ENCODE peak calls at places on chromosomes 16 and 17, in six cellular contexts. One of them, this sample, is unnamed.

GRCh38 chr16:15466886-15467781 is 32.7 kb downstream of the BMERB1 start:
- DNase-seq in fibroblast of lung: peak; percentile 42
- DNase-seq in GM23338: no peak
- DNase-seq in naive thymus-derived CD4-positive, alpha-beta T cell: no peak
- DNase-seq in AG09309: no peak
- DNase-seq in NCI-H2081: no peak
- DNase-seq in this sample: no peak

GRCh38 chr16:9437115-9437514 is 345.7 kb downstream of the HAPSTR1 start:
- DNase-seq in fibroblast of lung: no peak
- DNase-seq in GM23338: peak; percentile 33
- DNase-seq in naive thymus-derived CD4-positive, alpha-beta T cell: no peak
- DNase-seq in AG09309: no peak
- DNase-seq in NCI-H2081: no peak
- DNase-seq in this sample: no peak

GRCh38 chr17:65287040-65287439 is 149.9 kb downstream of the RGS9 start:
- DNase-seq in fibroblast of lung: no peak
- DNase-seq in GM23338: no peak
- DNase-seq in naive thymus-derived CD4-positive, alpha-beta T cell: no peak
- DNase-seq in AG09309: no peak
- DNase-seq in NCI-H2081: no peak
- DNase-seq in this sample: no peak

GRCh38 chr17:41718287-41718645 is 6.1 kb downstream of the GAST start:
- DNase-seq in fibroblast of lung: no peak
- DNase-seq in GM23338: no peak
- DNase-seq in naive thymus-derived CD4-positive, alpha-beta T cell: no peak
- DNase-seq in AG09309: no peak
- DNase-seq in NCI-H2081: no peak
- DNase-seq in this sample: no peak

GRCh38 chr16:67428146-67428731 is 2.7 kb upstream of the HSD11B2 start:
- DNase-seq in fibroblast of lung: peak; percentile 60
- DNase-seq in GM23338: peak; percentile 94
- DNase-seq in naive thymus-derived CD4-positive, alpha-beta T cell: peak; percentile 46
- DNase-seq in AG09309: no peak
- DNase-seq in NCI-H2081: peak; percentile 48
- DNase-seq in this sample: peak; percentile 28

GRCh38 chr16:88928405-88929375 is 48.3 kb downstream of the CBFA2T3 start:
- DNase-seq in fibroblast of lung: no peak
- DNase-seq in GM23338: no peak
- DNase-seq in naive thymus-derived CD4-positive, alpha-beta T cell: no peak
- DNase-seq in AG09309: no peak
- DNase-seq in NCI-H2081: peak; percentile 27
- DNase-seq in this sample: no peak

GRCh38 chr16:81816793-81817210 is 37.7 kb downstream of the PLCG2 start:
- DNase-seq in fibroblast of lung: no peak
- DNase-seq in GM23338: no peak
- DNase-seq in naive thymus-derived CD4-positive, alpha-beta T cell: no peak
- DNase-seq in AG09309: no peak
- DNase-seq in NCI-H2081: no peak
- DNase-seq in this sample: no peak

GRCh38 chr16:83971165-83972130 is 3.4 kb downstream of the NECAB2 start:
- DNase-seq in fibroblast of lung: no peak
- DNase-seq in GM23338: no peak
- DNase-seq in naive thymus-derived CD4-positive, alpha-beta T cell: no peak
- DNase-seq in AG09309: no peak
- DNase-seq in NCI-H2081: no peak
- DNase-seq in this sample: no peak

GRCh38 chr16:47970291-47970931 is 185.4 kb downstream of the ABCC12 start:
- DNase-seq in fibroblast of lung: peak; percentile 33
- DNase-seq in GM23338: peak; percentile 90
- DNase-seq in naive thymus-derived CD4-positive, alpha-beta T cell: no peak
- DNase-seq in AG09309: no peak
- DNase-seq in NCI-H2081: no peak
- DNase-seq in this sample: no peak

GRCh38 chr17:56982312-56982711 is 4.4 kb downstream of the SCPEP1 start:
- DNase-seq in fibroblast of lung: no peak
- DNase-seq in GM23338: no peak
- DNase-seq in naive thymus-derived CD4-positive, alpha-beta T cell: no peak
- DNase-seq in AG09309: no peak
- DNase-seq in NCI-H2081: no peak
- DNase-seq in this sample: no peak

GRCh38 chr17:30600830-30601494 is 123.8 kb downstream of the GOSR1 start:
- DNase-seq in fibroblast of lung: peak; percentile 22
- DNase-seq in GM23338: peak; percentile 27
- DNase-seq in naive thymus-derived CD4-positive, alpha-beta T cell: peak; percentile 20
- DNase-seq in AG09309: no peak
- DNase-seq in NCI-H2081: no peak
- DNase-seq in this sample: peak; percentile 6

GRCh38 chr17:49106366-49107210 is 26.0 kb upstream of the B4GALNT2 start:
- DNase-seq in fibroblast of lung: peak; percentile 36
- DNase-seq in GM23338: peak; percentile 22
- DNase-seq in naive thymus-derived CD4-positive, alpha-beta T cell: no peak
- DNase-seq in AG09309: no peak
- DNase-seq in NCI-H2081: no peak
- DNase-seq in this sample: no peak

GRCh38 chr17:29331330-29331729 is 37.4 kb upstream of the NUFIP2 start:
- DNase-seq in fibroblast of lung: no peak
- DNase-seq in GM23338: no peak
- DNase-seq in naive thymus-derived CD4-positive, alpha-beta T cell: no peak
- DNase-seq in AG09309: no peak
- DNase-seq in NCI-H2081: no peak
- DNase-seq in this sample: no peak

GRCh38 chr16:8721693-8722348 is 47.4 kb downstream of the ABAT start:
- DNase-seq in fibroblast of lung: no peak
- DNase-seq in GM23338: peak; percentile 20
- DNase-seq in naive thymus-derived CD4-positive, alpha-beta T cell: no peak
- DNase-seq in AG09309: no peak
- DNase-seq in NCI-H2081: no peak
- DNase-seq in this sample: no peak

GRCh38 chr17:70804161-70804560 is 634.8 kb downstream of the KCNJ2 start:
- DNase-seq in fibroblast of lung: peak; percentile 81
- DNase-seq in GM23338: no peak
- DNase-seq in naive thymus-derived CD4-positive, alpha-beta T cell: no peak
- DNase-seq in AG09309: no peak
- DNase-seq in NCI-H2081: no peak
- DNase-seq in this sample: no peak

GRCh38 chr17:19703106-19703775 is 13.1 kb downstream of the SLC47A2 start:
- DNase-seq in fibroblast of lung: no peak
- DNase-seq in GM23338: no peak
- DNase-seq in naive thymus-derived CD4-positive, alpha-beta T cell: no peak
- DNase-seq in AG09309: no peak
- DNase-seq in NCI-H2081: no peak
- DNase-seq in this sample: no peak

GRCh38 chr17:63998050-63998720 is at the start of gene PRR29:
- DNase-seq in fibroblast of lung: peak; percentile 53
- DNase-seq in GM23338: peak; percentile 92
- DNase-seq in naive thymus-derived CD4-positive, alpha-beta T cell: peak; percentile 76
- DNase-seq in AG09309: no peak
- DNase-seq in NCI-H2081: peak; percentile 48
- DNase-seq in this sample: peak; percentile 73

GRCh38 chr16:69105501-69106361 is at the start of gene HAS3:
- DNase-seq in fibroblast of lung: peak; percentile 53
- DNase-seq in GM23338: peak; percentile 93
- DNase-seq in naive thymus-derived CD4-positive, alpha-beta T cell: peak; percentile 30
- DNase-seq in AG09309: peak; percentile 24
- DNase-seq in NCI-H2081: peak; percentile 10
- DNase-seq in this sample: no peak

GRCh38 chr17:44210342-44211192 is 8.9 kb downstream of the UBTF start:
- DNase-seq in fibroblast of lung: peak; percentile 87
- DNase-seq in GM23338: peak; percentile 94
- DNase-seq in naive thymus-derived CD4-positive, alpha-beta T cell: peak; percentile 97
- DNase-seq in AG09309: no peak
- DNase-seq in NCI-H2081: peak; percentile 79
- DNase-seq in this sample: peak; percentile 91

GRCh38 chr17:44828919-44829557 is 1.0 kb downstream of the GJC1 start:
- DNase-seq in fibroblast of lung: peak; percentile 59
- DNase-seq in GM23338: no peak
- DNase-seq in naive thymus-derived CD4-positive, alpha-beta T cell: peak; percentile 26
- DNase-seq in AG09309: no peak
- DNase-seq in NCI-H2081: no peak
- DNase-seq in this sample: peak; percentile 15

GRCh38 chr17:83080641-83081560 is 1.5 kb downstream of the METRNL start:
- DNase-seq in fibroblast of lung: peak; percentile 22
- DNase-seq in GM23338: peak; percentile 38
- DNase-seq in naive thymus-derived CD4-positive, alpha-beta T cell: peak; percentile 25
- DNase-seq in AG09309: no peak
- DNase-seq in NCI-H2081: no peak
- DNase-seq in this sample: no peak

GRCh38 chr17:74968361-74968780 is 4.2 kb downstream of the HID1 start:
- DNase-seq in fibroblast of lung: no peak
- DNase-seq in GM23338: no peak
- DNase-seq in naive thymus-derived CD4-positive, alpha-beta T cell: no peak
- DNase-seq in AG09309: no peak
- DNase-seq in NCI-H2081: no peak
- DNase-seq in this sample: no peak

GRCh38 chr16:66933776-66934137 is 445 bp downstream of the CIAO2B start:
- DNase-seq in fibroblast of lung: no peak
- DNase-seq in GM23338: no peak
- DNase-seq in naive thymus-derived CD4-positive, alpha-beta T cell: no peak
- DNase-seq in AG09309: no peak
- DNase-seq in NCI-H2081: no peak
- DNase-seq in this sample: no peak

GRCh38 chr17:40101367-40102210 is 1.2 kb upstream of the NR1D1 start:
- DNase-seq in fibroblast of lung: no peak
- DNase-seq in GM23338: no peak
- DNase-seq in naive thymus-derived CD4-positive, alpha-beta T cell: no peak
- DNase-seq in AG09309: no peak
- DNase-seq in NCI-H2081: no peak
- DNase-seq in this sample: no peak

GRCh38 chr16:21104124-21104860 is 46.4 kb downstream of the DNAH3 start:
- DNase-seq in fibroblast of lung: no peak
- DNase-seq in GM23338: no peak
- DNase-seq in naive thymus-derived CD4-positive, alpha-beta T cell: no peak
- DNase-seq in AG09309: no peak
- DNase-seq in NCI-H2081: no peak
- DNase-seq in this sample: no peak

GRCh38 chr17:27180322-27180721 is 113.6 kb upstream of the WSB1 start:
- DNase-seq in fibroblast of lung: no peak
- DNase-seq in GM23338: no peak
- DNase-seq in naive thymus-derived CD4-positive, alpha-beta T cell: no peak
- DNase-seq in AG09309: no peak
- DNase-seq in NCI-H2081: no peak
- DNase-seq in this sample: no peak

GRCh38 chr17:4195306-4195705 is 52.3 kb downstream of the CYB5D2 start:
- DNase-seq in fibroblast of lung: peak; percentile 85
- DNase-seq in GM23338: no peak
- DNase-seq in naive thymus-derived CD4-positive, alpha-beta T cell: no peak
- DNase-seq in AG09309: peak; percentile 70
- DNase-seq in NCI-H2081: no peak
- DNase-seq in this sample: no peak

GRCh38 chr16:74611721-74612120 is 4.8 kb upstream of the GLG1 start:
- DNase-seq in fibroblast of lung: peak; percentile 85
- DNase-seq in GM23338: no peak
- DNase-seq in naive thymus-derived CD4-positive, alpha-beta T cell: no peak
- DNase-seq in AG09309: no peak
- DNase-seq in NCI-H2081: no peak
- DNase-seq in this sample: no peak

This sample was measured in central memory CD4-positive, alpha-beta T cell.